ENCODE peak calls at places on chromosomes 1 and 21, in four cellular contexts. F is bronchial epithelial cell, D is tibial nerve, H is left lung. W is an unnamed sample.

GRCh38 chr1:17551755-17552234 is 12.3 kb downstream of the ARHGEF10L start:
- DNase-seq in F (peak), D (no peak), H (no peak), W (no peak)

GRCh38 chr1:166089804-166090203 is 77.0 kb downstream of the FAM78B start:
- DNase-seq in F (no peak), D (no peak), H (no peak), W (no peak)

GRCh38 chr21:43864806-43865470 is at the start of gene AGPAT3:
- DNase-seq in F (no peak), D (no peak), H (no peak), W (no peak)

GRCh38 chr21:42777757-42778344 is 101.5 kb downstream of the WDR4 start:
- DNase-seq in F (no peak), D (no peak), H (no peak), W (no peak)

GRCh38 chr21:15729674-15730483 is at the start of gene USP25:
- DNase-seq in F (peak), D (peak), H (peak), W (no peak)

GRCh38 chr1:178267646-178268094 is 173.8 kb downstream of the RASAL2 start:
- DNase-seq in F (peak), D (no peak), H (no peak), W (no peak)

GRCh38 chr1:231676487-231676886 is 49.9 kb downstream of the DISC1 start:
- DNase-seq in F (no peak), D (no peak), H (no peak), W (no peak)

GRCh38 chr1:203465146-203465798 is 10.3 kb upstream of the PRELP start:
- DNase-seq in F (no peak), D (no peak), H (no peak), W (no peak)

GRCh38 chr1:20732588-20733360 is at the start of gene SH2D5:
- DNase-seq in F (peak), D (peak), H (peak), W (peak)

GRCh38 chr1:66505671-66506392 is 28.1 kb upstream of the SGIP1 start:
- DNase-seq in F (no peak), D (no peak), H (no peak), W (no peak)

GRCh38 chr1:205183676-205184335 is 27.7 kb downstream of the DSTYK start:
- DNase-seq in F (no peak), D (no peak), H (no peak), W (no peak)

GRCh38 chr1:46437723-46438122 is 43.6 kb downstream of the FAAH start:
- DNase-seq in F (no peak), D (no peak), H (no peak), W (no peak)

GRCh38 chr1:165686121-165686970 is 12.0 kb downstream of the ALDH9A1 start:
- DNase-seq in F (no peak), D (no peak), H (no peak), W (no peak)

GRCh38 chr1:164709541-164710287 is 150.7 kb downstream of the PBX1 start:
- DNase-seq in F (peak), D (no peak), H (no peak), W (no peak)

GRCh38 chr1:39213511-39214002 is 9.1 kb downstream of the MACF1 start:
- DNase-seq in F (peak), D (no peak), H (no peak), W (no peak)

GRCh38 chr1:185495898-185496297 is 178.9 kb upstream of the IVNS1ABP start:
- DNase-seq in F (no peak), D (no peak), H (no peak), W (no peak)

GRCh38 chr1:32063261-32063681 is 9.5 kb upstream of the TMEM39B start:
- DNase-seq in F (peak), D (no peak), H (no peak), W (peak)

GRCh38 chr1:174753131-174753530 is 246.6 kb upstream of the CACYBP start:
- DNase-seq in F (no peak), D (no peak), H (no peak), W (no peak)

GRCh38 chr1:91552091-91552490 is 51.4 kb downstream of the CDC7 start:
- DNase-seq in F (peak), D (no peak), H (no peak), W (no peak)

GRCh38 chr1:21939650-21940374 is 2.7 kb upstream of the HSPG2 start:
- DNase-seq in F (peak), D (peak), H (peak), W (peak)

GRCh38 chr1:236013330-236013729 is 51.6 kb downstream of the NID1 start:
- DNase-seq in F (no peak), D (no peak), H (no peak), W (no peak)

GRCh38 chr1:107787299-107787698 is 177.7 kb downstream of the VAV3 start:
- DNase-seq in F (no peak), D (no peak), H (no peak), W (no peak)

GRCh38 chr1:201220388-201220715 is 29.7 kb downstream of the IGFN1 start:
- DNase-seq in F (no peak), D (no peak), H (no peak), W (no peak)

GRCh38 chr1:93576346-93576745 is 105.3 kb downstream of the BCAR3 start:
- DNase-seq in F (no peak), D (no peak), H (no peak), W (peak)

GRCh38 chr1:111690306-111690617 is 48.9 kb downstream of the INKA2 start:
- DNase-seq in F (no peak), D (no peak), H (peak), W (peak)

GRCh38 chr1:240094043-240094722 is 2.5 kb downstream of the FMN2 start:
- DNase-seq in F (no peak), D (no peak), H (no peak), W (no peak)

GRCh38 chr1:53408013-53408754 is 51.0 kb upstream of the DMRTB1 start:
- DNase-seq in F (no peak), D (no peak), H (no peak), W (no peak)

GRCh38 chr1:97042551-97042950 is 321.0 kb downstream of the PTBP2 start:
- DNase-seq in F (peak), D (no peak), H (no peak), W (no peak)

GRCh38 chr1:48093147-48093546 is 96.0 kb upstream of the TRABD2B start:
- DNase-seq in F (no peak), D (no peak), H (no peak), W (no peak)

DNA sequence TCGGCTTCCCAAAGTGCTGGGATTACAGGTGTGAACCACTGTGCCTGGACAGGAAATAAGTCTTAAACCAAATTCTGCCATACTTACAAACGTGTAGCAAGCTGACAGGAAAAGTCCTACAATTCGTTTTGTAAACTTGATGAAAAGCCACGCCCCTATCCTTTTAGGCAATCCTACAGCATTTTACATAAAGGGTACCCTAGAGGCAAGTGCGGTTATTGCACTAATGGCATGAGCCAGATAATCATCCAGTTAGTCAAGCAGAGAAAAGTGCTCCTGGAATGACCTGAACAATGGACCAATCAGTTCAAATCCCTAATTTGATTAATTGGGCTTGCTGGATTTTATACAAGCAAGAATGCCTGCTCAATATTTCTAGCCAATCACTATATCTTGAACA is 338.2 kb downstream of the KIF26B start:
- DNase-seq in F (no peak), D (no peak), H (no peak), W (no peak)
- TF ChIP-seq CTCF in F (no peak), D (no peak), H (no peak), W (peak)

GRCh38 chr1:155909894-155910293 is 1.3 kb downstream of the RIT1 start:
- DNase-seq in F (peak), D (no peak), H (peak), W (no peak)
- H3K4me3 ChIP-seq in F (peak), D (peak), H (peak), W (peak)

GRCh38 chr1:225441314-225442119 is 13.7 kb upstream of the LBR start:
- DNase-seq in F (peak), D (no peak), H (no peak), W (no peak)
- TF ChIP-seq CTCF in F (peak), D (no peak), H (no peak), W (no peak)

GRCh38 chr1:245771521-245772281 is 616.9 kb downstream of the KIF26B start:
- DNase-seq in F (peak), D (no peak), H (no peak), W (peak)
- H3K4me3 ChIP-seq in F (no peak), D (no peak), H (no peak), W (no peak)

GRCh38 chr1:227895828-227896685 is 51.7 kb downstream of the WNT9A start:
- DNase-seq in F (peak), D (peak), H (peak), W (no peak)
- TF ChIP-seq CTCF in F (no peak), D (no peak), H (no peak), W (no peak)

GRCh38 chr1:14924455-14925325 is 228.9 kb upstream of the TMEM51 start:
- DNase-seq in F (no peak), D (no peak), H (no peak), W (no peak)

GRCh38 chr1:14926214-14926613 is 227.3 kb upstream of the TMEM51 start:
- DNase-seq in F (no peak), D (no peak), H (no peak), W (no peak)

GRCh38 chr1:14926818-14927555 is 226.6 kb upstream of the TMEM51 start:
- DNase-seq in F (no peak), D (no peak), H (no peak), W (no peak)

GRCh38 chr1:14924012-14924452 is 229.5 kb upstream of the TMEM51 start:
- DNase-seq in F (no peak), D (peak), H (peak), W (no peak)

GRCh38 chr1:14925336-14926136 is 228.0 kb upstream of the TMEM51 start:
- DNase-seq in F (no peak), D (no peak), H (no peak), W (no peak)
- H3K4me3 ChIP-seq in F (peak), D (peak), H (peak), W (peak)

GRCh38 chr1:179952181-179952580 is 2.4 kb upstream of the CEP350 start:
- DNase-seq in F (no peak), D (no peak), H (no peak), W (no peak)

GRCh38 chr1:179955318-179955638 is 668 bp downstream of the CEP350 start:
- DNase-seq in F (peak), D (no peak), H (peak), W (no peak)

GRCh38 chr1:179955731-179956130 is 1.1 kb downstream of the CEP350 start:
- DNase-seq in F (no peak), D (no peak), H (no peak), W (no peak)

GRCh38 chr1:179953974-179954493 is 576 bp upstream of the CEP350 start:
- DNase-seq in F (peak), D (no peak), H (peak), W (peak)

DNA sequence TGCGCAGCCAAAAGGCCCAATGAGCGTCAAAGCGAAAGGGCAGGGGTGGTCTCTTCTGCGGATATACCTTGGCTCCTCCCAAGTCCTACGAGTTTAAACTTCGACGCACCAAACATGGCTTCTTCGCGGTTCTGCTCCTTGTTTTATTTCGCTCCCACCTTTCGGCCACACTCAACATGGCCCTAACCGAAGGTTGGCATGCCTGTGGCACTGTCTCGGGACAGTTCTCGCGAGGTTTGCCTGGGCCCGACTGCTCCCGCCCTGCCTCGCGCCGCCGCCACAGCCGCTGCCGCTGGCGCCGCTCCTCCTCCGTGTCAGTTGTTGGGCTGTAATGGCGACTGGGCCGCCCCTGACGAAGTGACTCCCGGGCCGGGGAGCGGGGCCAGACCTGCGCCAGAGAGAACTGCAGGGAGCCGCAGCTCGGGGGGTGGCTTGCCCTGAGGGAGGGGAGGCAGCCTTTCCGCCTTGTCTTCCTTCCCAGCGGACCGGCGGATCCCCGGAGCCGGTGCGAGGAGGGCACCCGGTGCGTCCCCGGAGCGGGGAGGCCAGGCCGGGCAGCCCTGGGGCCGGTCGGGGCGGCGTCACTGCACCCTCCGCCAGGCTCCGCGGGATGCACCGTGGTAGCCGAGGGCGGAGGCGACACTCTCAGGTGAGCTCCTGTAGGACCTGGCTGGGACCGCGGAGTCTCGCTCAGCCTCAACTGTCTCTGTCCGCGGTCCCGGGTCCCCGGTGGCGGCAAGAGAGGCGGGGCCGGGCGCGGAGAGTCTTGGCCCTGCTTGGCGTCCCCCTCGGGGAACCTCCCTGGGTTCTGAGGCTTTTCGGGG is at the start of gene CEP350:
- DNase-seq in F (peak), D (peak), H (peak), W (peak)
- TF ChIP-seq CTCF in F (no peak), D (peak), H (no peak), W (no peak)

DNA sequence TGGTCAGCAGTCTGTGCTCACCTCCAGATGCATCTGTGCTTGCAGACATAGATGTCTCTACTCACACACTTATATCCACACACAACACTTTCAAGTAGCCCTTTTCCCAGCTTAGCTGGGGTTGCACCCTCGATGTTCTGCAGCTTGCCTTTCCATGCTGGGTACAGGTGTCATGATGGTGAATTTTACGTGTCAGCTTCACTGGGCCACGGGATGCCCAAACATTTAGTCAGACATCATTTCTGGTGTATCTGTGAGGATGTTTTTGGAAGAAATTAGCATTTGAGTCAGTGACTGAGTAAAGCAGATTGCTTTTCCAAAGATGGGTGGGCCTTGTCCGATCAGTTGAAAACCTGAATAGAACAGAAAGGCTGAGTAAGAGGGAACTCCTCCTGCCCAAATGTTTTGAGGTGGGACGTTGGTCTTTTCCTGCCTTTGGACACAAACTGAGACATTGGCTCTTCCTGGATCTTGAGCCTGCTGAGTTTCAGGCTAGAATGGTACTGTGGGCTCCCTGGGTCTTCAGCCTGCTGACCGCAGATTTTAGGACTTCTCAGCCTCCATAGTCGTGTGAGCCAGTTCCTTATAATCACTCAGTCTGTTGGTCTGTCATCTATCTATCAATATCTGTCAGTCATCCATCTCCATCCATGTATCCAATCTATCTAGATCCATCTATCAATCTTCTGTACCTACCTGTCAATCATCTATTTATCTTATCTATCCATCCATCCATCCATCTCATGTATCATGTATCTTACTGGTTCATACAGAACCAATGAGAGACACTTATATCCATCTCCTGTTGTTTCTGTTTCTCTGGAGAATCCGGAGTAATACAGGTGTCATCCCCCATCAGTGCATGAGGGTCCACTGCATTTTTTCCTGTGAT is 12.7 kb upstream of the OBSCN start:
- DNase-seq in F (no peak), D (no peak), H (peak), W (no peak)
- H3K4me3 ChIP-seq in F (no peak), D (no peak), H (no peak), W (no peak)

W was measured in HFF-Myc.